ENCODE peak calls at places on chromosomes 11 and 22, in six cellular contexts. A, D, H, P, L and Q are unnamed samples.

GRCh38 chr11:34174411-34175041 is 69.1 kb downstream of the NAT10 start:
- DNase-seq in P (peak), L (peak), H (peak), D (peak), A (peak), Q (peak)

GRCh38 chr22:49212002-49212401 is 615.7 kb downstream of the BRD1 start:
- DNase-seq in D (no peak), L (peak), H (no peak), A (no peak), P (no peak), Q (no peak)

GRCh38 chr11:73950869-73951710 is at the start of gene DNAJB13:
- DNase-seq in A (peak), L (peak), H (peak), D (no peak), P (peak), Q (peak)

GRCh38 chr11:10606536-10607208 is 38.2 kb upstream of the LYVE1 start:
- DNase-seq in H (peak), L (no peak), P (peak), A (peak), D (no peak), Q (no peak)

GRCh38 chr11:19326499-19326898 is 85.8 kb upstream of the E2F8 start:
- DNase-seq in D (no peak), L (no peak), P (peak), H (no peak), A (no peak), Q (no peak)

GRCh38 chr11:85889676-85890579 is 34.7 kb downstream of the CCDC83 start:
- DNase-seq in A (no peak), L (no peak), D (no peak), H (no peak), P (peak), Q (no peak)

GRCh38 chr11:102111011-102111786 is 952 bp downstream of the YAP1 start:
- DNase-seq in L (no peak), P (peak), D (no peak), H (peak), A (peak), Q (peak)

GRCh38 chr11:46141597-46141996 is 20.3 kb upstream of the PHF21A start:
- DNase-seq in D (no peak), H (no peak), A (no peak), L (no peak), P (no peak), Q (no peak)

GRCh38 chr22:26535499-26535898 is 23.2 kb upstream of the TFIP11 start:
- DNase-seq in L (no peak), H (peak), A (no peak), P (no peak), D (no peak), Q (no peak)

GRCh38 chr22:31942091-31942490 is 2.2 kb upstream of the YWHAH start:
- DNase-seq in L (no peak), P (no peak), H (no peak), A (no peak), D (no peak), Q (no peak)

GRCh38 chr11:111765320-111765983 is 737 bp downstream of the PPP2R1B start:
- DNase-seq in A (peak), L (no peak), H (no peak), P (no peak), D (no peak), Q (no peak)

GRCh38 chr11:104372111-104372510 is 208.2 kb upstream of the PDGFD start:
- DNase-seq in A (no peak), L (no peak), H (no peak), P (no peak), D (no peak), Q (no peak)

GRCh38 chr22:19038728-19039447 is 83.3 kb downstream of the DGCR2 start:
- DNase-seq in H (no peak), L (no peak), P (no peak), D (no peak), A (no peak), Q (no peak)

GRCh38 chr22:40210814-40211213 is 33.1 kb downstream of the TNRC6B start:
- DNase-seq in D (no peak), P (no peak), L (no peak), A (peak), H (peak), Q (peak)

GRCh38 chr22:19037282-19038163 is 84.7 kb downstream of the DGCR2 start:
- DNase-seq in P (no peak), L (no peak), D (no peak), A (no peak), H (no peak), Q (peak)

GRCh38 chr11:102957953-102958352 is 2.4 kb upstream of the MMP13 start:
- DNase-seq in P (no peak), H (no peak), D (no peak), L (no peak), A (no peak), Q (no peak)

GRCh38 chr11:110747531-110747930 is 35.3 kb upstream of the ARHGAP20 start:
- DNase-seq in L (no peak), A (no peak), P (no peak), D (no peak), H (no peak), Q (no peak)

GRCh38 chr22:24455751-24456426 is 28.5 kb downstream of the ADORA2A start:
- DNase-seq in D (no peak), A (no peak), L (no peak), P (no peak), H (no peak), Q (no peak)

GRCh38 chr11:120546312-120547205 is 35.0 kb downstream of the GRIK4 start:
- DNase-seq in D (no peak), A (no peak), L (peak), H (no peak), P (peak), Q (no peak)

GRCh38 chr22:42303304-42304020 is 33.0 kb upstream of the TCF20 start:
- DNase-seq in L (no peak), P (no peak), A (no peak), H (no peak), D (no peak), Q (no peak)

GRCh38 chr22:49801391-49802060 is 26.1 kb downstream of the BRD1 start:
- DNase-seq in H (no peak), P (no peak), A (no peak), L (no peak), D (no peak), Q (no peak)

GRCh38 chr11:20289732-20290131 is 73.8 kb upstream of the HTATIP2 start:
- DNase-seq in A (no peak), H (no peak), L (no peak), D (no peak), P (no peak), Q (no peak)

GRCh38 chr11:71420455-71421241 is 27.5 kb downstream of the DHCR7 start:
- DNase-seq in P (peak), A (peak), H (peak), L (no peak), D (no peak), Q (no peak)